ENCODE peak calls at places on chromosomes 7 and 10, in nine cellular contexts. One of them, this sample, is unnamed. For H3K36me3 and H3K4me1, the result is how much of the 10 kb centered on the place peaks cover.

GRCh38 chr10:19713800-19714525 is 102.3 kb upstream of the PLXDC2 start:
- DNase-seq in fibroblast of lung: no peak
- DNase-seq in Panc1: no peak
- DNase-seq in left ventricle myocardium inferior: no peak
- DNase-seq in naive thymus-derived CD4-positive, alpha-beta T cell: no peak
- DNase-seq in lower lobe of right lung: no peak
- DNase-seq in esophagus muscularis mucosa: no peak
- DNase-seq in aorta: peak
- DNase-seq in CD8-positive, alpha-beta memory T cell: no peak
- DNase-seq in this sample: no peak

GRCh38 chr7:64590971-64591370 is 28.1 kb upstream of the ZNF680 start:
- DNase-seq in Panc1: no peak
- DNase-seq in lower lobe of right lung: no peak
- DNase-seq in fibroblast of lung: no peak
- DNase-seq in naive thymus-derived CD4-positive, alpha-beta T cell: no peak
- DNase-seq in aorta: no peak
- DNase-seq in CD8-positive, alpha-beta memory T cell: no peak
- DNase-seq in esophagus muscularis mucosa: peak
- DNase-seq in left ventricle myocardium inferior: no peak
- DNase-seq in this sample: no peak

GRCh38 chr7:42378149-42378548 is 141.1 kb upstream of the GLI3 start:
- DNase-seq in left ventricle myocardium inferior: no peak
- DNase-seq in lower lobe of right lung: no peak
- DNase-seq in CD8-positive, alpha-beta memory T cell: no peak
- DNase-seq in fibroblast of lung: no peak
- DNase-seq in esophagus muscularis mucosa: no peak
- DNase-seq in Panc1: no peak
- DNase-seq in aorta: no peak
- DNase-seq in naive thymus-derived CD4-positive, alpha-beta T cell: no peak
- DNase-seq in this sample: no peak

GRCh38 chr7:117793496-117793895 is 79.7 kb downstream of the CTTNBP2 start:
- DNase-seq in fibroblast of lung: no peak
- DNase-seq in CD8-positive, alpha-beta memory T cell: no peak
- DNase-seq in Panc1: no peak
- DNase-seq in naive thymus-derived CD4-positive, alpha-beta T cell: no peak
- DNase-seq in lower lobe of right lung: no peak
- DNase-seq in esophagus muscularis mucosa: no peak
- DNase-seq in left ventricle myocardium inferior: no peak
- DNase-seq in aorta: no peak
- DNase-seq in this sample: no peak

GRCh38 chr10:31745612-31746376 is 182.8 kb downstream of the ARHGAP12 start:
- DNase-seq in CD8-positive, alpha-beta memory T cell: no peak
- DNase-seq in Panc1: peak
- DNase-seq in left ventricle myocardium inferior: no peak
- DNase-seq in fibroblast of lung: peak
- DNase-seq in lower lobe of right lung: no peak
- DNase-seq in naive thymus-derived CD4-positive, alpha-beta T cell: no peak
- DNase-seq in esophagus muscularis mucosa: no peak
- DNase-seq in aorta: no peak
- DNase-seq in this sample: no peak

GRCh38 chr10:132560248-132560731 is 22.7 kb downstream of the INPP5A start:
- DNase-seq in fibroblast of lung: no peak
- DNase-seq in esophagus muscularis mucosa: no peak
- DNase-seq in naive thymus-derived CD4-positive, alpha-beta T cell: no peak
- DNase-seq in left ventricle myocardium inferior: no peak
- DNase-seq in CD8-positive, alpha-beta memory T cell: no peak
- DNase-seq in aorta: no peak
- DNase-seq in Panc1: no peak
- DNase-seq in lower lobe of right lung: no peak
- DNase-seq in this sample: no peak

GRCh38 chr7:130970696-130971095 is 236.7 kb upstream of the KLF14 start:
- DNase-seq in esophagus muscularis mucosa: no peak
- DNase-seq in left ventricle myocardium inferior: no peak
- DNase-seq in CD8-positive, alpha-beta memory T cell: no peak
- DNase-seq in naive thymus-derived CD4-positive, alpha-beta T cell: no peak
- DNase-seq in aorta: no peak
- DNase-seq in lower lobe of right lung: no peak
- DNase-seq in Panc1: no peak
- DNase-seq in fibroblast of lung: no peak
- DNase-seq in this sample: no peak

GRCh38 chr7:46932656-46933424 is 649.1 kb downstream of the TNS3 start:
- DNase-seq in esophagus muscularis mucosa: no peak
- DNase-seq in lower lobe of right lung: no peak
- DNase-seq in naive thymus-derived CD4-positive, alpha-beta T cell: no peak
- DNase-seq in fibroblast of lung: peak
- DNase-seq in Panc1: peak
- DNase-seq in aorta: no peak
- DNase-seq in left ventricle myocardium inferior: no peak
- DNase-seq in CD8-positive, alpha-beta memory T cell: no peak
- DNase-seq in this sample: peak

GRCh38 chr7:87427289-87427688 is 48.2 kb downstream of the ABCB4 start:
- DNase-seq in Panc1: no peak
- DNase-seq in CD8-positive, alpha-beta memory T cell: no peak
- DNase-seq in lower lobe of right lung: no peak
- DNase-seq in fibroblast of lung: no peak
- DNase-seq in aorta: no peak
- DNase-seq in esophagus muscularis mucosa: no peak
- DNase-seq in naive thymus-derived CD4-positive, alpha-beta T cell: no peak
- DNase-seq in left ventricle myocardium inferior: no peak
- DNase-seq in this sample: peak

GRCh38 chr7:114554781-114555537 is 140.3 kb downstream of the FOXP2 start:
- DNase-seq in lower lobe of right lung: no peak
- DNase-seq in naive thymus-derived CD4-positive, alpha-beta T cell: no peak
- DNase-seq in Panc1: no peak
- DNase-seq in esophagus muscularis mucosa: no peak
- DNase-seq in CD8-positive, alpha-beta memory T cell: no peak
- DNase-seq in fibroblast of lung: peak
- DNase-seq in aorta: no peak
- DNase-seq in left ventricle myocardium inferior: no peak
- DNase-seq in this sample: no peak

GRCh38 chr7:6071406-6071805 is 40.2 kb downstream of the ANKRD61 start:
- DNase-seq in left ventricle myocardium inferior: no peak
- DNase-seq in naive thymus-derived CD4-positive, alpha-beta T cell: no peak
- DNase-seq in CD8-positive, alpha-beta memory T cell: no peak
- DNase-seq in aorta: no peak
- DNase-seq in esophagus muscularis mucosa: no peak
- DNase-seq in Panc1: no peak
- DNase-seq in lower lobe of right lung: no peak
- DNase-seq in fibroblast of lung: no peak
- DNase-seq in this sample: no peak

DNA sequence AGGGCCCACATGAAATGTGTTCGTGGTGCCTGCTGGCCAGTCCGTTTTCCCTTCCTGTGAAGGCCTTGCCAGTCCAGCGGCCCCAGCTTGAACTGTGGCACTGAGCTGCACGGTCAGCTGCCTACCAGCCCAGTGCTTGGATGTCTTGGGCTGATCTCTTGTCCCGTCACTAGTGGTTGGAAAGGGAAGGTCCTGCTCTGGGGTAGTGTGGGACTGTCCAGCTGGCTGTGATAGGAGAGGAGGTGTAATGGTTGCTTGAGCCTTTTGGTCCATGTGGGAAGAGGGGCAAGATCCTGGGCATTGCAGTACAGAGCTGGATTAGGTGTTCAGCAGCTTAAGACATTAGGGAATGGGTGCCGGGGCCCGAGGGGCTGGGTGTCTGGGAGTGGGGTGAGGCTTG is 15.0 kb downstream of the BUD23 start:
- DNase-seq in naive thymus-derived CD4-positive, alpha-beta T cell: no peak
- DNase-seq in left ventricle myocardium inferior: no peak
- DNase-seq in lower lobe of right lung: no peak
- DNase-seq in Panc1: no peak
- DNase-seq in fibroblast of lung: no peak
- DNase-seq in aorta: no peak
- DNase-seq in CD8-positive, alpha-beta memory T cell: no peak
- DNase-seq in esophagus muscularis mucosa: no peak
- DNase-seq in this sample: no peak
- H3K36me3 ChIP-seq in naive thymus-derived CD4-positive, alpha-beta T cell: under half
- H3K36me3 ChIP-seq in left ventricle myocardium inferior: half or more
- H3K36me3 ChIP-seq in lower lobe of right lung: half or more
- H3K36me3 ChIP-seq in Panc1: under half
- H3K36me3 ChIP-seq in fibroblast of lung: under half
- H3K36me3 ChIP-seq in aorta: under half
- H3K36me3 ChIP-seq in CD8-positive, alpha-beta memory T cell: under half
- H3K36me3 ChIP-seq in esophagus muscularis mucosa: half or more
- H3K36me3 ChIP-seq in this sample: under half

DNA sequence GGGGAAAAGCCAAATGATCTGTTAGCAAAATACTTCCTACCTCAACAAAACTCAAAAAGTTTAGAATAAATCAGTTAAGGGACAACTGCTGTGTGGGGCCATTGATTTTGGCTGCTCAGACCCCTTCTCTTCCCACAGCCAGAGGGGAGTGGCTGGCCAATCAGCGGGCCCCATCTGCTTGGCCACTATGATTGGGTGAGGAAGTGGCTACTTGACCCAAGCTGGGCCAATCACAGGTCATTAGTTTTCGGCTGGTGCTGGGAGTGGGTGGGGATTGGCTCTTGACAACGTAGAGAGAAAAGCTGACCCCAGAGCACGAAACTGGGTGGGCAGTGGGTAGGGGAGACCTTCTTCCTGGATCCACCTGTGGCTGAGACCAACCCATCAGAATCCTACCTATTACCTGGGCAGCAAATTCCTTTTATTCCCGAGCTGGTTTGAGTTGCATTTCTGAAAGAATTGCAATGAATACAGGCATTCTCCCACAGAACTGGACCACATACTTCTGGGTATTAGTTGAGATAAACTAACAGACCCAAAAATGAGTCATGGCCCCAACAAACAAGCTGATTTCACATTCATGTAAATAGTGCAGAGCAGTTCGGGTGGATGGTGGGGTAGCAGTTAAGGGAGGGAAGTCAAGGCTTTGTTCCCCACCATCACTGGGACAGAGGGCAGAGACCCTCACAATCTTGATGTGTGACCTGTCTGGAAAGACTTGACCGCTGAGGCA is 35.6 kb upstream of the HMX3 start:
- DNase-seq in fibroblast of lung: no peak
- DNase-seq in naive thymus-derived CD4-positive, alpha-beta T cell: no peak
- DNase-seq in CD8-positive, alpha-beta memory T cell: no peak
- DNase-seq in esophagus muscularis mucosa: no peak
- DNase-seq in lower lobe of right lung: no peak
- DNase-seq in aorta: no peak
- DNase-seq in left ventricle myocardium inferior: no peak
- DNase-seq in Panc1: no peak
- DNase-seq in this sample: no peak
- H3K4me1 ChIP-seq in fibroblast of lung: under half
- H3K4me1 ChIP-seq in naive thymus-derived CD4-positive, alpha-beta T cell: under half
- H3K4me1 ChIP-seq in CD8-positive, alpha-beta memory T cell: under half
- H3K4me1 ChIP-seq in esophagus muscularis mucosa: under half
- H3K4me1 ChIP-seq in lower lobe of right lung: under half
- H3K4me1 ChIP-seq in aorta: under half
- H3K4me1 ChIP-seq in left ventricle myocardium inferior: under half
- H3K4me1 ChIP-seq in Panc1: under half
- H3K4me1 ChIP-seq in this sample: under half

DNA sequence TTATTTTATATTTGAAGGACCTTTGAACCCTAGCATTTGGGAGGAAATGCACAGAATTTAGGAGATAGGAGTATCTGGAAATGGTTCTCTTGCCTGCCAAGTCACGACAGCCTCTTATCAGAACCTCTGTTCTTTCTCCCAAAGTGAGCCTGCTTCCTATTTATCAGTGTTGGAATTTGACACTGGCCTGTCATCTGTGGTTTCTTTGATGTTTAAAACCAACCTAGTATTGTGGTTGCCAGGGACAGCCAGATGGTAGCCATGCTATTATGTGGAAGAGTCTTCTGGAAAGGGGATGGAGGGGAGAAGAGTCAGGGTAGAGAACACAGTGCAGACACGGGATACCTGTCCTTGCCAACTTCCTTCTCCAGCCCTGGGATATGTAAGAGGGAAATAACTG is 21.1 kb downstream of the ZNF282 start:
- DNase-seq in CD8-positive, alpha-beta memory T cell: no peak
- DNase-seq in naive thymus-derived CD4-positive, alpha-beta T cell: no peak
- DNase-seq in left ventricle myocardium inferior: no peak
- DNase-seq in esophagus muscularis mucosa: no peak
- DNase-seq in Panc1: no peak
- DNase-seq in lower lobe of right lung: no peak
- DNase-seq in fibroblast of lung: no peak
- DNase-seq in aorta: no peak
- DNase-seq in this sample: no peak
- H3K36me3 ChIP-seq in CD8-positive, alpha-beta memory T cell: under half
- H3K36me3 ChIP-seq in naive thymus-derived CD4-positive, alpha-beta T cell: under half
- H3K36me3 ChIP-seq in left ventricle myocardium inferior: half or more
- H3K36me3 ChIP-seq in esophagus muscularis mucosa: half or more
- H3K36me3 ChIP-seq in Panc1: under half
- H3K36me3 ChIP-seq in lower lobe of right lung: half or more
- H3K36me3 ChIP-seq in fibroblast of lung: under half
- H3K36me3 ChIP-seq in aorta: under half
- H3K36me3 ChIP-seq in this sample: under half

GRCh38 chr10:77393411-77393810 is 244.2 kb downstream of the KCNMA1 start:
- DNase-seq in esophagus muscularis mucosa: no peak
- DNase-seq in CD8-positive, alpha-beta memory T cell: no peak
- DNase-seq in naive thymus-derived CD4-positive, alpha-beta T cell: no peak
- DNase-seq in fibroblast of lung: no peak
- DNase-seq in aorta: no peak
- DNase-seq in left ventricle myocardium inferior: no peak
- DNase-seq in Panc1: no peak
- DNase-seq in lower lobe of right lung: no peak
- DNase-seq in this sample: no peak

GRCh38 chr10:77391605-77392235 is 245.9 kb downstream of the KCNMA1 start:
- DNase-seq in CD8-positive, alpha-beta memory T cell: no peak
- DNase-seq in lower lobe of right lung: peak
- DNase-seq in fibroblast of lung: peak
- DNase-seq in aorta: peak
- DNase-seq in naive thymus-derived CD4-positive, alpha-beta T cell: no peak
- DNase-seq in Panc1: peak
- DNase-seq in left ventricle myocardium inferior: peak
- DNase-seq in esophagus muscularis mucosa: no peak
- DNase-seq in this sample: peak

GRCh38 chr10:77392851-77393250 is 244.8 kb downstream of the KCNMA1 start:
- DNase-seq in lower lobe of right lung: peak
- DNase-seq in CD8-positive, alpha-beta memory T cell: no peak
- DNase-seq in naive thymus-derived CD4-positive, alpha-beta T cell: no peak
- DNase-seq in esophagus muscularis mucosa: no peak
- DNase-seq in fibroblast of lung: peak
- DNase-seq in Panc1: peak
- DNase-seq in aorta: peak
- DNase-seq in left ventricle myocardium inferior: no peak
- DNase-seq in this sample: no peak

GRCh38 chr10:77392236-77392721 is 245.3 kb downstream of the KCNMA1 start:
- DNase-seq in naive thymus-derived CD4-positive, alpha-beta T cell: no peak
- DNase-seq in aorta: no peak
- DNase-seq in Panc1: no peak
- DNase-seq in left ventricle myocardium inferior: no peak
- DNase-seq in fibroblast of lung: peak
- DNase-seq in CD8-positive, alpha-beta memory T cell: no peak
- DNase-seq in lower lobe of right lung: no peak
- DNase-seq in esophagus muscularis mucosa: no peak
- DNase-seq in this sample: no peak

DNA sequence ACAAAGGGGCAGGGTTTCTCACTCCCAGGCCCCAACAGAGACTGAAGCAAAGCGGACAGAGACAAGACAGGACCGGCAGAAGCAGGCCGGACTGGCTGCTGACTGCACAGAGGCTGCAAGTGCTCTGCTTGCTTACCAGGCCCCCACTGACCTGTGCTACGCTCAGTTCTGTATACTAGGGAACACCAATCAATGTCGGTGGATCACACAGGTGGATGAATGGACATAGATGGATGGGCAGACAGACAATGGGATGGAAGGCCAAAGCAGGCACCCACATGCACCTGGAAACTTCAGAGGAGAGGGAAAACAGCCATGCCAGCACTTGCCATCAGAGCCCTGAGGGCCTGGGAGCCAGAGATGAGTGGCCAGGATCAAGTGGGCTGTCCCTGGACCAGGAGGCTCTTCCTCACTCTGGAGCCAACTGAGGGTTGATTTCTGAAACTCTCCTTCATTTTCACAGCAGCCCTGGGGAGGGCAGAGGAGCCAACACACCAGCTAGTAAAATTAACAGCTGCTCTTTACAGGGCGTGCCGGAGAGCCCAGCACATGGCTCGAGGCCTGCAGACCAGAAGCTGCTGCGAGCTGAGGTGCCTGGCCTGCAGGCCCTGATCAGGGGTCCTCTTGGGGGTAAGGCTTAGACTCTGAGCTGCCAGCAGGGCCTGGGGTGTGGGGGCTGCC is 243.6 kb downstream of the KCNMA1 start:
- DNase-seq in fibroblast of lung: no peak
- DNase-seq in CD8-positive, alpha-beta memory T cell: no peak
- DNase-seq in left ventricle myocardium inferior: no peak
- DNase-seq in lower lobe of right lung: no peak
- DNase-seq in aorta: no peak
- DNase-seq in Panc1: no peak
- DNase-seq in esophagus muscularis mucosa: no peak
- DNase-seq in naive thymus-derived CD4-positive, alpha-beta T cell: no peak
- DNase-seq in this sample: no peak
- H3K4me1 ChIP-seq in fibroblast of lung: under half
- H3K4me1 ChIP-seq in CD8-positive, alpha-beta memory T cell: under half
- H3K4me1 ChIP-seq in left ventricle myocardium inferior: under half
- H3K4me1 ChIP-seq in lower lobe of right lung: under half
- H3K4me1 ChIP-seq in aorta: under half
- H3K4me1 ChIP-seq in Panc1: half or more
- H3K4me1 ChIP-seq in esophagus muscularis mucosa: half or more
- H3K4me1 ChIP-seq in naive thymus-derived CD4-positive, alpha-beta T cell: under half
- H3K4me1 ChIP-seq in this sample: under half